ENCODE peak calls at places on chromosomes 5 and 9, in nine cellular contexts. V, W, E, N, A, Z, F, I and O are unnamed samples.

GRCh38 chr5:1048861-1049838 is 40.5 kb downstream of the NKD2 start:
- DNase-seq in F (peak), W (no peak), N (no peak), E (peak), V (peak), I (no peak), A (no peak), Z (no peak), O (no peak)

GRCh38 chr5:38403407-38403806 is 145.0 kb downstream of the EGFLAM start:
- DNase-seq in I (no peak), Z (peak), F (no peak), W (peak), N (no peak), A (peak), V (no peak), E (peak), O (no peak)

GRCh38 chr5:150780180-150780692 is 1.7 kb downstream of the SMIM3 start:
- DNase-seq in N (peak), V (peak), I (peak), F (no peak), E (peak), Z (no peak), W (peak), A (peak), O (no peak)

GRCh38 chr5:68406344-68406743 is 190.8 kb downstream of the PIK3R1 start:
- DNase-seq in N (no peak), I (no peak), E (no peak), A (no peak), Z (peak), W (no peak), F (no peak), V (no peak), O (no peak)

GRCh38 chr5:35129276-35129675 is 81.5 kb upstream of the AGXT2 start:
- DNase-seq in I (no peak), N (peak), F (no peak), W (peak), Z (peak), V (no peak), A (peak), E (peak), O (no peak)

GRCh38 chr5:43973318-43973717 is 370.3 kb downstream of the NNT start:
- DNase-seq in F (no peak), Z (peak), N (no peak), I (no peak), A (no peak), E (peak), W (no peak), V (no peak), O (no peak)

GRCh38 chr9:8604201-8604600 is 804.6 kb upstream of the DMAC1 start:
- DNase-seq in F (no peak), W (peak), N (no peak), I (no peak), Z (no peak), V (no peak), E (no peak), A (no peak), O (no peak)

GRCh38 chr5:116738270-116738947 is 163.8 kb upstream of the SEMA6A start:
- DNase-seq in V (no peak), A (peak), I (no peak), N (no peak), W (no peak), F (no peak), E (no peak), Z (no peak), O (no peak)

GRCh38 chr5:34603378-34603777 is 52.8 kb upstream of the RAI14 start:
- DNase-seq in W (no peak), N (no peak), E (no peak), I (no peak), V (no peak), A (no peak), F (no peak), Z (no peak), O (no peak)

GRCh38 chr9:136545065-136545965 is 533 bp downstream of the NOTCH1 start:
- DNase-seq in F (peak), E (no peak), I (no peak), Z (no peak), A (no peak), V (no peak), N (no peak), W (no peak), O (peak)

GRCh38 chr9:137724114-137724445 is 105.3 kb downstream of the EHMT1 start:
- DNase-seq in A (peak), I (no peak), F (no peak), Z (no peak), E (peak), N (no peak), V (no peak), W (peak), O (no peak)

GRCh38 chr5:177109810-177110209 is 23.1 kb downstream of the FGFR4 start:
- DNase-seq in F (no peak), I (no peak), A (no peak), E (no peak), W (no peak), Z (no peak), N (no peak), V (peak), O (no peak)

GRCh38 chr9:102700936-102701335 is 294.2 kb upstream of the CYLC2 start:
- DNase-seq in N (no peak), F (no peak), V (no peak), I (no peak), Z (no peak), E (no peak), W (no peak), A (no peak), O (no peak)

GRCh38 chr5:81848368-81848767 is 97.5 kb upstream of the SSBP2 start:
- DNase-seq in Z (no peak), A (peak), W (peak), E (no peak), I (no peak), V (no peak), N (no peak), F (no peak), O (no peak)

GRCh38 chr9:118640836-118641557 is 728.2 kb downstream of the BRINP1 start:
- DNase-seq in V (no peak), I (no peak), F (no peak), E (no peak), N (peak), Z (no peak), A (no peak), W (peak), O (no peak)

GRCh38 chr5:168269950-168270349 is 21.5 kb upstream of the WWC1 start:
- DNase-seq in E (no peak), F (no peak), V (no peak), W (peak), A (peak), Z (peak), N (no peak), I (no peak), O (no peak)

GRCh38 chr9:5838884-5839571 is 6.1 kb upstream of the ERMP1 start:
- DNase-seq in Z (peak), A (peak), E (peak), W (peak), V (no peak), F (no peak), I (no peak), N (peak), O (no peak)

GRCh38 chr5:43485406-43485805 is 1.7 kb upstream of the TMEM267 start:
- DNase-seq in W (peak), A (no peak), V (no peak), F (no peak), Z (peak), E (peak), I (no peak), N (no peak), O (no peak)

GRCh38 chr9:2727966-2728613 is 10.8 kb downstream of the KCNV2 start:
- DNase-seq in W (peak), E (peak), Z (peak), I (no peak), N (peak), A (peak), V (no peak), F (no peak), O (no peak)

GRCh38 chr5:133546500-133546899 is 65.8 kb downstream of the FSTL4 start:
- DNase-seq in F (no peak), A (no peak), E (no peak), N (no peak), Z (no peak), I (no peak), W (no peak), V (no peak), O (no peak)

GRCh38 chr5:150778103-150778516 is 447 bp upstream of the SMIM3 start:
- DNase-seq in W (peak), Z (peak), N (no peak), A (peak), E (no peak), F (no peak), I (no peak), V (no peak), O (no peak)

GRCh38 chr5:143886621-143887301 is 74.8 kb downstream of the HMHB1 start:
- DNase-seq in F (no peak), W (no peak), E (no peak), N (no peak), V (no peak), Z (no peak), A (peak), I (no peak), O (no peak)

GRCh38 chr5:75818661-75819060 is 101.4 kb upstream of the POC5 start:
- DNase-seq in Z (no peak), I (no peak), E (no peak), F (no peak), N (no peak), W (no peak), A (no peak), V (no peak), O (no peak)

GRCh38 chr5:150672237-150672883 is 11.3 kb downstream of the MYOZ3 start:
- DNase-seq in E (no peak), W (no peak), N (no peak), F (no peak), A (peak), Z (peak), V (peak), I (no peak), O (no peak)

GRCh38 chr5:84088996-84089395 is 295.7 kb downstream of the EDIL3 start:
- DNase-seq in V (no peak), F (no peak), E (no peak), Z (peak), A (peak), W (peak), I (no peak), N (no peak), O (no peak)

GRCh38 chr5:84092738-84093137 is 291.9 kb downstream of the EDIL3 start:
- DNase-seq in I (no peak), E (no peak), V (no peak), Z (peak), N (no peak), W (no peak), A (no peak), F (no peak), O (no peak)

GRCh38 chr5:84086517-84086916 is 298.2 kb downstream of the EDIL3 start:
- DNase-seq in W (peak), E (no peak), Z (peak), F (no peak), I (no peak), V (no peak), N (no peak), A (no peak), O (no peak)

GRCh38 chr5:84085387-84086041 is 299.2 kb downstream of the EDIL3 start:
- DNase-seq in V (no peak), A (no peak), N (no peak), W (no peak), F (no peak), Z (no peak), I (no peak), E (no peak), O (no peak)

GRCh38 chr5:84091400-84091799 is 293.3 kb downstream of the EDIL3 start:
- DNase-seq in F (no peak), W (peak), N (no peak), A (no peak), Z (peak), I (no peak), V (no peak), E (no peak), O (no peak)
- TF ChIP-seq CTCF in F (no peak), W (no peak), N (no peak), A (no peak), Z (no peak), I (no peak), V (no peak), E (no peak), O (no peak)

DNA sequence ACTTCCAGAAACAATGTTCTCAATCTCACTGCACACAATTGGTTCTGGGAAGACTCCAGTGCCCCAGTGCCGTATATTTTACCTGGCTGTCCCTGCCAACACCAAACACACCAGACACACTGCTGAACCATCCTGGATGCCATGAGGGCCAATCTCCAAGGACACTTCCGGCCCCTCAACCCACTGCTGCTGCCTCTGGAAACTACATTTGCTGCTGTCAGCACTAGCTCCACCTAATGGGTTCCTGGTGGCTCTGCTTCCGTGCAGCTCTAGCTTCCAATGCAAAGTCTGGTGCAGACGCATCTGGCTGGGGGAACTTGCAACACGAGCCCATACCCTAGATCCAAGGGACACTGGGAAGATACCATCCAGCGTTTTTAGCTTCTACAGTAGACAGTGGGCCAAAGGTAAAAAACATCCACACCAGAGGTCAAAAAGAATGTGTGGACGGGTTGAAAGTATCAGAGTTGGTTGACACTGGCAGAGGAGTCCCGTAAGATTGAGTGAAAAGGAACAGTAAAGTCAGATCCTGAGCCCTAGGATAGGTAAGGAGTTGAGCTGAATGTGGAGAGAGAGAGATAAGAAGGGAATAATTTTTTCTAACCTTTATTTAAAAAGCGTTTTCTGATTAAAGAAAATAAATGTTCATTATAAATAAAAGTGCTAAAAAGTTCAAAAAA is 99.7 kb upstream of the KIF2A start:
- DNase-seq in F (peak), E (no peak), V (no peak), N (no peak), W (peak), Z (peak), I (no peak), A (peak), O (no peak)
- TF ChIP-seq CTCF in F (no peak), E (peak), V (no peak), N (no peak), W (peak), Z (peak), I (no peak), A (peak), O (no peak)

GRCh38 chr9:120612218-120612617 is 32.3 kb upstream of the CDK5RAP2 start:
- DNase-seq in N (no peak), Z (peak), W (peak), I (no peak), V (no peak), E (no peak), A (peak), F (no peak), O (no peak)
- TF ChIP-seq CTCF in N (peak), Z (peak), W (peak), I (no peak), V (no peak), E (peak), A (no peak), F (peak), O (no peak)

GRCh38 chr5:54769072-54769471 is 216.3 kb downstream of the ESM1 start:
- DNase-seq in N (no peak), Z (peak), W (no peak), I (no peak), V (no peak), A (no peak), E (no peak), F (no peak), O (no peak)
- TF ChIP-seq CTCF in N (no peak), Z (peak), W (peak), I (no peak), V (no peak), A (no peak), E (no peak), F (no peak), O (no peak)

GRCh38 chr9:132798817-132799790 is 79.0 kb downstream of the AK8 start:
- DNase-seq in N (no peak), E (no peak), V (no peak), I (no peak), F (no peak), W (peak), Z (peak), A (no peak), O (no peak)
- TF ChIP-seq CTCF in N (peak), E (peak), V (no peak), I (no peak), F (no peak), W (peak), Z (peak), A (no peak), O (no peak)

DNA sequence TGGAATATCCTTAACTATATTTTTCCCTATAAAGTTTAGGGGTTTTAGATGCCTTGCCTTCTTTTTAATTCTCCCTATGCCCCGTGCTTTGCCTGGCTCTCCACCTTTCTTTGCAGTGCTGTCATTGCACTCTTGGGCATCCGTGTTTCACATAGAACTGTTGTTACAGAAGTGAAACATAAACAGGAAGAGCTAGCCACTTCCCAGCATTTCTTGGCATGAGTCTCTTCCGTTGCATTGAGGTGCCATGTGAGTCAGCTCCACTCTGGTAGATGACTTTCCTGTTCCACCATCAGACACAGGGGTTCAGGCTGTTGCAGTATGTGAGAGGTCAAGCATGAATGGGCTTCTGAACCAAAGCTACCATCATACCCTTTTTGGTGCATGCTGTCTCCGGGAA is 73.4 kb downstream of the ANGPTL2 start:
- DNase-seq in F (no peak), N (peak), A (peak), E (peak), I (peak), Z (peak), W (peak), V (no peak), O (no peak)
- TF ChIP-seq CTCF in F (no peak), N (peak), A (peak), E (peak), I (no peak), Z (peak), W (peak), V (peak), O (no peak)

GRCh38 chr5:122029818-122030217 is 48.2 kb downstream of the LOX start:
- DNase-seq in E (no peak), F (no peak), W (no peak), N (no peak), I (no peak), A (no peak), Z (no peak), V (no peak), O (no peak)

GRCh38 chr5:122035913-122036312 is 42.1 kb downstream of the LOX start:
- DNase-seq in N (no peak), E (no peak), A (no peak), F (no peak), W (no peak), V (no peak), Z (no peak), I (no peak), O (no peak)

GRCh38 chr5:122030251-122030650 is 47.8 kb downstream of the LOX start:
- DNase-seq in V (no peak), N (peak), W (peak), E (no peak), A (no peak), Z (no peak), F (no peak), I (no peak), O (no peak)
- TF ChIP-seq CTCF in V (peak), N (peak), W (peak), E (no peak), A (peak), Z (no peak), F (no peak), I (no peak), O (no peak)

DNA sequence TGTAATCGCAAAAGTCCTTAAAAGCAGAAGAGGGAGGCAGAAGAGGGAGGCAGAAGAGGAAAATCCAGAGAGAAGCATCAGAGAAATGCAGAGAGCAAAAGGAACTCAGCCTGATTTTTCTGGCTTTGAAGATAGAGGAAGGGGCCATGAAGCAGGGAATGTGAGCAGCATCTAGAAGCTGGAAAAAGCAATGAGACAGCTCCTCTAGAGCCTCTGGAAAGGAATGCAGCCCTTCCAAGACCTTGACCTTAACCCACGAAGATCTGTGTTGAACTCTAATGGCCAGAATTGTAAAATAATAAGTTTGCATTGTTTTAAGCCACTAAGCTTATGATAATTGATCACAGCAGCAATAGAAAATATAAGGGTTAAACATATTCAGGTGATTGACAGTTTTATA is 159.6 kb downstream of the ATPSCKMT start:
- DNase-seq in E (no peak), V (no peak), I (no peak), Z (no peak), F (no peak), N (no peak), W (no peak), A (no peak), O (no peak)
- TF ChIP-seq CTCF in E (no peak), V (no peak), I (no peak), Z (no peak), F (no peak), N (no peak), W (no peak), A (no peak), O (no peak)